ENCODE peak calls at places on chromosomes 3 and 15, in seven cellular contexts. N, V, H, T, J, K and S are unnamed samples.

GRCh38 chr3:191470080-191470479 is 9.1 kb downstream of the PYDC2 start:
- DNase-seq in N (no peak), V (no peak), H (no peak), T (no peak), J (no peak), K (no peak), S (no peak)

GRCh38 chr3:44175070-44175469 is 66.6 kb upstream of the TOPAZ1 start:
- DNase-seq in N (no peak), V (no peak), H (no peak), T (no peak), J (no peak), K (no peak), S (no peak)

GRCh38 chr3:116112686-116113085 is 332.6 kb downstream of the LSAMP start:
- DNase-seq in N (no peak), V (no peak), H (no peak), T (no peak), J (no peak), K (no peak), S (no peak)

GRCh38 chr3:191809326-191809949 is 348.5 kb downstream of the PYDC2 start:
- DNase-seq in N (peak), V (no peak), H (no peak), T (no peak), J (no peak), K (no peak), S (no peak)

GRCh38 chr3:52614689-52615088 is 71.0 kb downstream of the PBRM1 start:
- DNase-seq in N (peak), V (no peak), H (no peak), T (no peak), J (no peak), K (no peak), S (no peak)

GRCh38 chr15:73329501-73330200 is 39.1 kb downstream of the HCN4 start:
- DNase-seq in N (no peak), V (no peak), H (no peak), T (no peak), J (no peak), K (no peak), S (no peak)

GRCh38 chr3:48222616-48223513 is at the start of gene CAMP:
- DNase-seq in N (peak), V (no peak), H (peak), T (peak), J (no peak), K (peak), S (peak)

GRCh38 chr3:196572389-196572788 is 3.9 kb downstream of the FBXO45 start:
- DNase-seq in N (no peak), V (no peak), H (no peak), T (no peak), J (no peak), K (no peak), S (no peak)

GRCh38 chr3:62119139-62119538 is 254.2 kb downstream of the FEZF2 start:
- DNase-seq in N (no peak), V (no peak), H (no peak), T (no peak), J (no peak), K (no peak), S (peak)

GRCh38 chr3:42263354-42264346 is 2.3 kb downstream of the CCK start:
- DNase-seq in N (no peak), V (no peak), H (no peak), T (no peak), J (no peak), K (no peak), S (no peak)

GRCh38 chr3:79497447-79498111 is 270.2 kb downstream of the ROBO1 start:
- DNase-seq in N (peak), V (no peak), H (peak), T (no peak), J (no peak), K (no peak), S (no peak)

GRCh38 chr3:13518516-13519351 is 30.2 kb upstream of the FBLN2 start:
- DNase-seq in N (no peak), V (peak), H (peak), T (no peak), J (no peak), K (peak), S (peak)

GRCh38 chr15:74173545-74174215 is at the start of gene ISLR:
- DNase-seq in N (no peak), V (peak), H (no peak), T (no peak), J (no peak), K (no peak), S (peak)

GRCh38 chr3:12954891-12955650 is 113.7 kb upstream of the RPL32 start:
- DNase-seq in N (no peak), V (no peak), H (peak), T (peak), J (no peak), K (peak), S (peak)

GRCh38 chr3:176609361-176609760 is 587.9 kb downstream of the TBL1XR1 start:
- DNase-seq in N (no peak), V (no peak), H (no peak), T (no peak), J (no peak), K (no peak), S (no peak)

GRCh38 chr3:94431831-94432230 is 369.0 kb downstream of the NSUN3 start:
- DNase-seq in N (peak), V (no peak), H (no peak), T (no peak), J (no peak), K (no peak), S (no peak)

GRCh38 chr15:100919481-100920405 is 586 bp downstream of the LRRK1 start:
- DNase-seq in N (peak), V (no peak), H (peak), T (no peak), J (no peak), K (no peak), S (peak)

GRCh38 chr3:134092231-134092701 is 62.5 kb upstream of the SLCO2A1 start:
- DNase-seq in N (peak), V (no peak), H (no peak), T (no peak), J (no peak), K (no peak), S (no peak)

GRCh38 chr3:31762016-31762764 is 218.9 kb downstream of the OSBPL10 start:
- DNase-seq in N (no peak), V (no peak), H (no peak), T (no peak), J (no peak), K (no peak), S (no peak)

GRCh38 chr3:46110701-46111493 is 83.6 kb upstream of the XCR1 start:
- DNase-seq in N (peak), V (no peak), H (no peak), T (peak), J (no peak), K (no peak), S (no peak)

GRCh38 chr3:128275316-128276150 is 122.3 kb downstream of the EEFSEC start:
- DNase-seq in N (no peak), V (no peak), H (no peak), T (no peak), J (no peak), K (no peak), S (no peak)

GRCh38 chr3:51585197-51585596 is 46.7 kb downstream of the RAD54L2 start:
- DNase-seq in N (no peak), V (no peak), H (no peak), T (no peak), J (no peak), K (no peak), S (no peak)

GRCh38 chr3:42081814-42082473 is 9.2 kb upstream of the TRAK1 start:
- DNase-seq in N (no peak), V (no peak), H (no peak), T (no peak), J (no peak), K (no peak), S (no peak)

GRCh38 chr3:28949580-28949979 is 331.3 kb upstream of the RBMS3 start:
- DNase-seq in N (no peak), V (no peak), H (peak), T (no peak), J (no peak), K (no peak), S (no peak)

GRCh38 chr3:8768364-8769087 is 887 bp downstream of the OXTR start:
- DNase-seq in N (peak), V (no peak), H (peak), T (no peak), J (no peak), K (no peak), S (no peak)

GRCh38 chr15:63818191-63818590 is 15.6 kb downstream of the HERC1 start:
- DNase-seq in N (no peak), V (no peak), H (peak), T (no peak), J (no peak), K (peak), S (no peak)

GRCh38 chr3:171811059-171811912 is 1.0 kb upstream of the PLD1 start:
- DNase-seq in N (peak), V (peak), H (no peak), T (no peak), J (no peak), K (no peak), S (peak)

GRCh38 chr15:39586387-39587171 is 5.7 kb downstream of the THBS1 start:
- DNase-seq in N (peak), V (peak), H (no peak), T (no peak), J (no peak), K (no peak), S (no peak)

GRCh38 chr15:35281515-35281914 is 196.4 kb upstream of the NANOGP8 start:
- DNase-seq in N (peak), V (no peak), H (no peak), T (no peak), J (no peak), K (no peak), S (no peak)

GRCh38 chr15:42153874-42154575 is 2.4 kb downstream of the PLA2G4F start:
- DNase-seq in N (no peak), V (no peak), H (no peak), T (no peak), J (no peak), K (no peak), S (no peak)

GRCh38 chr3:17035033-17035432 is 150.3 kb downstream of the PLCL2 start:
- DNase-seq in N (no peak), V (no peak), H (no peak), T (no peak), J (no peak), K (no peak), S (no peak)

GRCh38 chr3:73140772-73141434 is 79.4 kb downstream of the EBLN2 start:
- DNase-seq in N (no peak), V (no peak), H (no peak), T (no peak), J (no peak), K (no peak), S (peak)

GRCh38 chr3:154795582-154795981 is 284.5 kb upstream of the MME start:
- DNase-seq in N (peak), V (no peak), H (no peak), T (no peak), J (no peak), K (no peak), S (no peak)

GRCh38 chr3:113140876-113141275 is 70.5 kb upstream of the BOC start:
- DNase-seq in N (peak), V (no peak), H (no peak), T (no peak), J (no peak), K (no peak), S (no peak)

GRCh38 chr3:107345968-107346367 is 31.3 kb upstream of the CCDC54 start:
- DNase-seq in N (no peak), V (no peak), H (no peak), T (no peak), J (no peak), K (no peak), S (no peak)

GRCh38 chr3:58731673-58732072 is 65.1 kb upstream of the FAM3D start:
- DNase-seq in N (no peak), V (no peak), H (no peak), T (no peak), J (no peak), K (no peak), S (no peak)

GRCh38 chr3:116863842-116864626 is 154.5 kb downstream of the TUSC7 start:
- DNase-seq in N (peak), V (peak), H (peak), T (no peak), J (no peak), K (peak), S (no peak)